ENCODE peak calls at places on chromosomes 13 and 19, in ten cellular contexts. One of them, this sample, is unnamed. For H3K9me3, the result is how much of the 10 kb centered on the place peaks cover.

GRCh38 chr13:51549050-51549449 is 35.2 kb upstream of the WDFY2 start:
- DNase-seq in naive thymus-derived CD4-positive, alpha-beta T cell: no peak
- DNase-seq in cardiac muscle cell: no peak
- DNase-seq in left ventricle myocardium inferior: no peak
- DNase-seq in tibial artery: no peak
- DNase-seq in CD4-positive, alpha-beta T cell: no peak
- DNase-seq in spleen: peak
- DNase-seq in kidney: no peak
- DNase-seq in mucosa of descending colon: no peak
- DNase-seq in psoas muscle: no peak
- DNase-seq in this sample: no peak

GRCh38 chr19:2382530-2383222 is 22.6 kb downstream of the TMPRSS9 start:
- DNase-seq in naive thymus-derived CD4-positive, alpha-beta T cell: no peak
- DNase-seq in cardiac muscle cell: no peak
- DNase-seq in left ventricle myocardium inferior: no peak
- DNase-seq in tibial artery: no peak
- DNase-seq in CD4-positive, alpha-beta T cell: no peak
- DNase-seq in spleen: no peak
- DNase-seq in kidney: no peak
- DNase-seq in mucosa of descending colon: no peak
- DNase-seq in psoas muscle: no peak
- DNase-seq in this sample: no peak

GRCh38 chr19:35037716-35038622 is 3.6 kb upstream of the HPN start:
- DNase-seq in naive thymus-derived CD4-positive, alpha-beta T cell: no peak
- DNase-seq in cardiac muscle cell: no peak
- DNase-seq in left ventricle myocardium inferior: no peak
- DNase-seq in tibial artery: no peak
- DNase-seq in CD4-positive, alpha-beta T cell: no peak
- DNase-seq in spleen: no peak
- DNase-seq in kidney: no peak
- DNase-seq in mucosa of descending colon: no peak
- DNase-seq in psoas muscle: peak
- DNase-seq in this sample: no peak

GRCh38 chr19:41563847-41564514 is 12.0 kb upstream of the CEACAM21 start:
- DNase-seq in naive thymus-derived CD4-positive, alpha-beta T cell: peak
- DNase-seq in cardiac muscle cell: no peak
- DNase-seq in left ventricle myocardium inferior: no peak
- DNase-seq in tibial artery: no peak
- DNase-seq in CD4-positive, alpha-beta T cell: peak
- DNase-seq in spleen: no peak
- DNase-seq in kidney: no peak
- DNase-seq in mucosa of descending colon: no peak
- DNase-seq in psoas muscle: no peak
- DNase-seq in this sample: no peak

GRCh38 chr19:16903347-16903746 is 14.5 kb downstream of the F2RL3 start:
- DNase-seq in naive thymus-derived CD4-positive, alpha-beta T cell: no peak
- DNase-seq in cardiac muscle cell: no peak
- DNase-seq in left ventricle myocardium inferior: no peak
- DNase-seq in tibial artery: no peak
- DNase-seq in CD4-positive, alpha-beta T cell: no peak
- DNase-seq in spleen: no peak
- DNase-seq in kidney: no peak
- DNase-seq in mucosa of descending colon: no peak
- DNase-seq in psoas muscle: no peak
- DNase-seq in this sample: no peak

GRCh38 chr19:35232912-35233311 is 4.4 kb upstream of the FAM187B start:
- DNase-seq in naive thymus-derived CD4-positive, alpha-beta T cell: no peak
- DNase-seq in cardiac muscle cell: no peak
- DNase-seq in left ventricle myocardium inferior: no peak
- DNase-seq in tibial artery: no peak
- DNase-seq in CD4-positive, alpha-beta T cell: no peak
- DNase-seq in spleen: no peak
- DNase-seq in kidney: no peak
- DNase-seq in mucosa of descending colon: no peak
- DNase-seq in psoas muscle: no peak
- DNase-seq in this sample: no peak

GRCh38 chr13:80341771-80342271 is 895 bp upstream of the SPRY2 start:
- DNase-seq in naive thymus-derived CD4-positive, alpha-beta T cell: no peak
- DNase-seq in cardiac muscle cell: peak
- DNase-seq in left ventricle myocardium inferior: peak
- DNase-seq in tibial artery: peak
- DNase-seq in CD4-positive, alpha-beta T cell: no peak
- DNase-seq in spleen: peak
- DNase-seq in kidney: no peak
- DNase-seq in mucosa of descending colon: peak
- DNase-seq in psoas muscle: peak
- DNase-seq in this sample: no peak

GRCh38 chr19:17347877-17348276 is 10.5 kb downstream of the GTPBP3 start:
- DNase-seq in naive thymus-derived CD4-positive, alpha-beta T cell: no peak
- DNase-seq in cardiac muscle cell: no peak
- DNase-seq in left ventricle myocardium inferior: no peak
- DNase-seq in tibial artery: no peak
- DNase-seq in CD4-positive, alpha-beta T cell: no peak
- DNase-seq in spleen: no peak
- DNase-seq in kidney: no peak
- DNase-seq in mucosa of descending colon: no peak
- DNase-seq in psoas muscle: no peak
- DNase-seq in this sample: no peak

GRCh38 chr19:2043269-2043641 is 7.8 kb downstream of the MKNK2 start:
- DNase-seq in naive thymus-derived CD4-positive, alpha-beta T cell: no peak
- DNase-seq in cardiac muscle cell: no peak
- DNase-seq in left ventricle myocardium inferior: no peak
- DNase-seq in tibial artery: no peak
- DNase-seq in CD4-positive, alpha-beta T cell: no peak
- DNase-seq in spleen: peak
- DNase-seq in kidney: peak
- DNase-seq in mucosa of descending colon: peak
- DNase-seq in psoas muscle: no peak
- DNase-seq in this sample: no peak

GRCh38 chr13:21625366-21625765 is 21.4 kb upstream of the MICU2 start:
- DNase-seq in naive thymus-derived CD4-positive, alpha-beta T cell: peak
- DNase-seq in cardiac muscle cell: no peak
- DNase-seq in left ventricle myocardium inferior: no peak
- DNase-seq in tibial artery: no peak
- DNase-seq in CD4-positive, alpha-beta T cell: no peak
- DNase-seq in spleen: no peak
- DNase-seq in kidney: no peak
- DNase-seq in mucosa of descending colon: no peak
- DNase-seq in psoas muscle: no peak
- DNase-seq in this sample: no peak

GRCh38 chr13:94483970-94484369 is 4.5 kb upstream of the DCT start:
- DNase-seq in naive thymus-derived CD4-positive, alpha-beta T cell: no peak
- DNase-seq in cardiac muscle cell: no peak
- DNase-seq in left ventricle myocardium inferior: no peak
- DNase-seq in tibial artery: no peak
- DNase-seq in CD4-positive, alpha-beta T cell: no peak
- DNase-seq in spleen: no peak
- DNase-seq in kidney: no peak
- DNase-seq in mucosa of descending colon: no peak
- DNase-seq in psoas muscle: no peak
- DNase-seq in this sample: no peak

GRCh38 chr19:900302-901111 is 7.2 kb downstream of the RNU6-9 start:
- DNase-seq in naive thymus-derived CD4-positive, alpha-beta T cell: no peak
- DNase-seq in cardiac muscle cell: no peak
- DNase-seq in left ventricle myocardium inferior: no peak
- DNase-seq in tibial artery: no peak
- DNase-seq in CD4-positive, alpha-beta T cell: peak
- DNase-seq in spleen: no peak
- DNase-seq in kidney: no peak
- DNase-seq in mucosa of descending colon: peak
- DNase-seq in psoas muscle: peak
- DNase-seq in this sample: no peak

GRCh38 chr13:97982286-97982685 is 28.8 kb downstream of the IPO5 start:
- DNase-seq in naive thymus-derived CD4-positive, alpha-beta T cell: no peak
- DNase-seq in cardiac muscle cell: no peak
- DNase-seq in left ventricle myocardium inferior: no peak
- DNase-seq in tibial artery: no peak
- DNase-seq in CD4-positive, alpha-beta T cell: no peak
- DNase-seq in spleen: no peak
- DNase-seq in kidney: no peak
- DNase-seq in mucosa of descending colon: no peak
- DNase-seq in psoas muscle: no peak
- DNase-seq in this sample: no peak

GRCh38 chr13:25232937-25233515 is 54.3 kb downstream of the MTMR6 start:
- DNase-seq in naive thymus-derived CD4-positive, alpha-beta T cell: no peak
- DNase-seq in cardiac muscle cell: peak
- DNase-seq in left ventricle myocardium inferior: no peak
- DNase-seq in tibial artery: no peak
- DNase-seq in CD4-positive, alpha-beta T cell: no peak
- DNase-seq in spleen: no peak
- DNase-seq in kidney: no peak
- DNase-seq in mucosa of descending colon: no peak
- DNase-seq in psoas muscle: no peak
- DNase-seq in this sample: no peak

GRCh38 chr13:109869312-109870237 is 83.2 kb upstream of the IRS2 start:
- DNase-seq in naive thymus-derived CD4-positive, alpha-beta T cell: no peak
- DNase-seq in cardiac muscle cell: no peak
- DNase-seq in left ventricle myocardium inferior: peak
- DNase-seq in tibial artery: peak
- DNase-seq in CD4-positive, alpha-beta T cell: peak
- DNase-seq in spleen: peak
- DNase-seq in kidney: peak
- DNase-seq in mucosa of descending colon: peak
- DNase-seq in psoas muscle: peak
- DNase-seq in this sample: no peak

GRCh38 chr13:102873653-102874052 is 27.8 kb downstream of the ERCC5 start:
- DNase-seq in naive thymus-derived CD4-positive, alpha-beta T cell: no peak
- DNase-seq in cardiac muscle cell: no peak
- DNase-seq in left ventricle myocardium inferior: no peak
- DNase-seq in tibial artery: no peak
- DNase-seq in CD4-positive, alpha-beta T cell: no peak
- DNase-seq in spleen: no peak
- DNase-seq in kidney: no peak
- DNase-seq in mucosa of descending colon: no peak
- DNase-seq in psoas muscle: no peak
- DNase-seq in this sample: no peak

GRCh38 chr13:101455863-101456262 is 3.4 kb downstream of the ITGBL1 start:
- DNase-seq in naive thymus-derived CD4-positive, alpha-beta T cell: no peak
- DNase-seq in cardiac muscle cell: no peak
- DNase-seq in left ventricle myocardium inferior: no peak
- DNase-seq in tibial artery: no peak
- DNase-seq in CD4-positive, alpha-beta T cell: no peak
- DNase-seq in spleen: no peak
- DNase-seq in kidney: no peak
- DNase-seq in mucosa of descending colon: no peak
- DNase-seq in psoas muscle: no peak
- DNase-seq in this sample: no peak

DNA sequence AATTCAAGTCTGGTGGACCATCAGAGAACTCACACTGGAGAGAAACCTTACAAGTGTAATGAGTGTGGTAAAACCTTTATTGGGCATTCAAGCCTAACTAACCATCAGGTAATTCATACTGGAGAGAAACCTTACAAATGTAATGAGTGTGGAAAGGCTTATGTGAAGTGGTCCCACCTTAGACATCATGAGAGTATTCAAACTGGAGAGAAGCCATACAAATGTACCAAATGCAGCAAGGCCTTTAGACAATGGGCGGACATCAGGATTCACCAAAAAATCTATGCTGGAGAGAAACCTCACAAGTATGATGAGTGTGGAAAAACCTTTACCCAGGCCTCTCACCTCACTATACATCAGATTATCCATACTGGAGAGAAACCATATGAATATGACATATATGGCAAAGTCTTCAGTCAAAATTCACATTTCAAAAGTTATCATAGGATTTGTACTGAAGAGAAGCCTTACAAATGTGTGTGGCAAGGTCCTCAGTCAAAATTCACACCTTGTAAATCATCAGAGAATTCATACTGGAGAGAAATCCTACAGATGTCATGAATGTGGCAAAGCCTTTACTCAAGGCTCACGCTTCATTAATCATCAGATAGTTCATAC is 19.7 kb upstream of the ZNF665 start:
- DNase-seq in naive thymus-derived CD4-positive, alpha-beta T cell: no peak
- DNase-seq in cardiac muscle cell: no peak
- DNase-seq in left ventricle myocardium inferior: no peak
- DNase-seq in tibial artery: no peak
- DNase-seq in CD4-positive, alpha-beta T cell: no peak
- DNase-seq in spleen: no peak
- DNase-seq in kidney: no peak
- DNase-seq in mucosa of descending colon: no peak
- DNase-seq in psoas muscle: no peak
- DNase-seq in this sample: no peak
- H3K9me3 ChIP-seq in naive thymus-derived CD4-positive, alpha-beta T cell: half or more
- H3K9me3 ChIP-seq in cardiac muscle cell: under half
- H3K9me3 ChIP-seq in left ventricle myocardium inferior: half or more
- H3K9me3 ChIP-seq in tibial artery: half or more
- H3K9me3 ChIP-seq in CD4-positive, alpha-beta T cell: half or more
- H3K9me3 ChIP-seq in spleen: half or more
- H3K9me3 ChIP-seq in kidney: half or more
- H3K9me3 ChIP-seq in mucosa of descending colon: half or more
- H3K9me3 ChIP-seq in psoas muscle: half or more
- H3K9me3 ChIP-seq in this sample: under half

DNA sequence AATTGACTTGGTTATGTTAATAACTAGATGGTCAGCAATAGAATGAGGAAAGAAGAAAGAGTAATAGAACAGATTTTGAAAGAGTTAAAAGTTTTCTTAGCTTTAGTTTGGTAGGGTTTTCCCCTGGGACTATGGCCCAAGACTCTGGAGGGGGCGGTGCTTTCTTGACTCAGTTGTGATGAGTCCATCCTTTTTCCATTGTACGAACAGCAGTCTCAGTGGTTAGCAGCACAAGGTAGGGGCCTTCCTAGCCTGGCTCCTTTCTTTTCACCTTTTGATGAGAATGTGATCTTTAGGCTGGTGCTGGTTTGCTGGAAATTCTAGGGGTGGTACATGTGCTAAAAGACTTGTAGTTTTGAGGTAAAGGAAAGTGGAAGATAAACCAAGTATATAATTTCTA is 38.8 kb downstream of the ZNF506 start:
- DNase-seq in naive thymus-derived CD4-positive, alpha-beta T cell: no peak
- DNase-seq in cardiac muscle cell: no peak
- DNase-seq in left ventricle myocardium inferior: no peak
- DNase-seq in tibial artery: no peak
- DNase-seq in CD4-positive, alpha-beta T cell: no peak
- DNase-seq in spleen: no peak
- DNase-seq in kidney: no peak
- DNase-seq in mucosa of descending colon: no peak
- DNase-seq in psoas muscle: no peak
- DNase-seq in this sample: no peak
- H3K9me3 ChIP-seq in naive thymus-derived CD4-positive, alpha-beta T cell: under half
- H3K9me3 ChIP-seq in cardiac muscle cell: under half
- H3K9me3 ChIP-seq in left ventricle myocardium inferior: under half
- H3K9me3 ChIP-seq in tibial artery: under half
- H3K9me3 ChIP-seq in CD4-positive, alpha-beta T cell: under half
- H3K9me3 ChIP-seq in spleen: under half
- H3K9me3 ChIP-seq in kidney: under half
- H3K9me3 ChIP-seq in mucosa of descending colon: under half
- H3K9me3 ChIP-seq in psoas muscle: under half
- H3K9me3 ChIP-seq in this sample: under half

GRCh38 chr19:33175156-33175782 is 18.9 kb upstream of the LRP3 start:
- DNase-seq in naive thymus-derived CD4-positive, alpha-beta T cell: no peak
- DNase-seq in cardiac muscle cell: no peak
- DNase-seq in left ventricle myocardium inferior: no peak
- DNase-seq in tibial artery: no peak
- DNase-seq in CD4-positive, alpha-beta T cell: no peak
- DNase-seq in spleen: peak
- DNase-seq in kidney: no peak
- DNase-seq in mucosa of descending colon: no peak
- DNase-seq in psoas muscle: no peak
- DNase-seq in this sample: no peak
- H3K9me3 ChIP-seq in naive thymus-derived CD4-positive, alpha-beta T cell: under half
- H3K9me3 ChIP-seq in cardiac muscle cell: under half
- H3K9me3 ChIP-seq in left ventricle myocardium inferior: under half
- H3K9me3 ChIP-seq in tibial artery: under half
- H3K9me3 ChIP-seq in CD4-positive, alpha-beta T cell: under half
- H3K9me3 ChIP-seq in spleen: under half
- H3K9me3 ChIP-seq in kidney: under half
- H3K9me3 ChIP-seq in mucosa of descending colon: under half
- H3K9me3 ChIP-seq in psoas muscle: under half
- H3K9me3 ChIP-seq in this sample: under half

GRCh38 chr19:15539638-15540037 is 31.3 kb downstream of the CYP4F22 start:
- DNase-seq in naive thymus-derived CD4-positive, alpha-beta T cell: no peak
- DNase-seq in cardiac muscle cell: no peak
- DNase-seq in left ventricle myocardium inferior: no peak
- DNase-seq in tibial artery: no peak
- DNase-seq in CD4-positive, alpha-beta T cell: no peak
- DNase-seq in spleen: no peak
- DNase-seq in kidney: no peak
- DNase-seq in mucosa of descending colon: no peak
- DNase-seq in psoas muscle: no peak
- DNase-seq in this sample: no peak
- H3K9me3 ChIP-seq in naive thymus-derived CD4-positive, alpha-beta T cell: under half
- H3K9me3 ChIP-seq in cardiac muscle cell: under half
- H3K9me3 ChIP-seq in left ventricle myocardium inferior: under half
- H3K9me3 ChIP-seq in tibial artery: under half
- H3K9me3 ChIP-seq in CD4-positive, alpha-beta T cell: under half
- H3K9me3 ChIP-seq in spleen: under half
- H3K9me3 ChIP-seq in kidney: under half
- H3K9me3 ChIP-seq in mucosa of descending colon: under half
- H3K9me3 ChIP-seq in psoas muscle: under half
- H3K9me3 ChIP-seq in this sample: under half